ENCODE peak calls at places on chromosomes 12 and 14, in nine cellular contexts. One of them, this sample, is unnamed.

GRCh38 chr12:95674631-95675030 is 115.9 kb downstream of the NTN4 start:
- DNase-seq in G401: no peak
- DNase-seq in GM04504: no peak
- DNase-seq in hepatocyte: peak
- DNase-seq in glutamatergic neuron: peak
- DNase-seq in stimulated activated CD8-positive, alpha-beta memory T cell treated with anti-CD3 and anti-CD28 coated beads, Interleukin-15, amount 100 ng/mL, for 4 hours: no peak
- DNase-seq in NCI-H748 treated with DMSO at 0.1 percent for 48 hours: peak
- DNase-seq in HL-60: no peak
- DNase-seq in NCI-H345: peak
- DNase-seq in this sample: peak

GRCh38 chr14:94773017-94773681 is 3.2 kb upstream of the GSC start:
- DNase-seq in G401: no peak
- DNase-seq in GM04504: no peak
- DNase-seq in hepatocyte: peak
- DNase-seq in glutamatergic neuron: peak
- DNase-seq in stimulated activated CD8-positive, alpha-beta memory T cell treated with anti-CD3 and anti-CD28 coated beads, Interleukin-15, amount 100 ng/mL, for 4 hours: no peak
- DNase-seq in NCI-H748 treated with DMSO at 0.1 percent for 48 hours: no peak
- DNase-seq in HL-60: no peak
- DNase-seq in NCI-H345: no peak
- DNase-seq in this sample: no peak

GRCh38 chr12:46983959-46984833 is 95.2 kb upstream of the PCED1B start:
- DNase-seq in G401: peak
- DNase-seq in GM04504: peak
- DNase-seq in hepatocyte: peak
- DNase-seq in glutamatergic neuron: peak
- DNase-seq in stimulated activated CD8-positive, alpha-beta memory T cell treated with anti-CD3 and anti-CD28 coated beads, Interleukin-15, amount 100 ng/mL, for 4 hours: no peak
- DNase-seq in NCI-H748 treated with DMSO at 0.1 percent for 48 hours: peak
- DNase-seq in HL-60: peak
- DNase-seq in NCI-H345: peak
- DNase-seq in this sample: peak

GRCh38 chr14:20630340-20631022 is 11.0 kb downstream of the OR6S1 start:
- DNase-seq in G401: peak
- DNase-seq in GM04504: no peak
- DNase-seq in hepatocyte: peak
- DNase-seq in glutamatergic neuron: no peak
- DNase-seq in stimulated activated CD8-positive, alpha-beta memory T cell treated with anti-CD3 and anti-CD28 coated beads, Interleukin-15, amount 100 ng/mL, for 4 hours: no peak
- DNase-seq in NCI-H748 treated with DMSO at 0.1 percent for 48 hours: peak
- DNase-seq in HL-60: peak
- DNase-seq in NCI-H345: no peak
- DNase-seq in this sample: peak

GRCh38 chr14:86217523-86217922 is 687.6 kb downstream of the FLRT2 start:
- DNase-seq in G401: no peak
- DNase-seq in GM04504: no peak
- DNase-seq in hepatocyte: no peak
- DNase-seq in glutamatergic neuron: no peak
- DNase-seq in stimulated activated CD8-positive, alpha-beta memory T cell treated with anti-CD3 and anti-CD28 coated beads, Interleukin-15, amount 100 ng/mL, for 4 hours: no peak
- DNase-seq in NCI-H748 treated with DMSO at 0.1 percent for 48 hours: no peak
- DNase-seq in HL-60: no peak
- DNase-seq in NCI-H345: no peak
- DNase-seq in this sample: no peak

GRCh38 chr14:68952544-68953535 is 26.3 kb downstream of the ACTN1 start:
- DNase-seq in G401: no peak
- DNase-seq in GM04504: no peak
- DNase-seq in hepatocyte: peak
- DNase-seq in glutamatergic neuron: no peak
- DNase-seq in stimulated activated CD8-positive, alpha-beta memory T cell treated with anti-CD3 and anti-CD28 coated beads, Interleukin-15, amount 100 ng/mL, for 4 hours: no peak
- DNase-seq in NCI-H748 treated with DMSO at 0.1 percent for 48 hours: no peak
- DNase-seq in HL-60: no peak
- DNase-seq in NCI-H345: no peak
- DNase-seq in this sample: no peak

GRCh38 chr14:65038966-65039365 is 52.3 kb downstream of the FNTB start:
- DNase-seq in G401: no peak
- DNase-seq in GM04504: no peak
- DNase-seq in hepatocyte: no peak
- DNase-seq in glutamatergic neuron: no peak
- DNase-seq in stimulated activated CD8-positive, alpha-beta memory T cell treated with anti-CD3 and anti-CD28 coated beads, Interleukin-15, amount 100 ng/mL, for 4 hours: no peak
- DNase-seq in NCI-H748 treated with DMSO at 0.1 percent for 48 hours: no peak
- DNase-seq in HL-60: no peak
- DNase-seq in NCI-H345: no peak
- DNase-seq in this sample: no peak

GRCh38 chr12:6943719-6944380 is at the start of the genes C12orf57 and RNU7-1:
- DNase-seq in G401: peak
- DNase-seq in GM04504: peak
- DNase-seq in hepatocyte: peak
- DNase-seq in glutamatergic neuron: peak
- DNase-seq in stimulated activated CD8-positive, alpha-beta memory T cell treated with anti-CD3 and anti-CD28 coated beads, Interleukin-15, amount 100 ng/mL, for 4 hours: no peak
- DNase-seq in NCI-H748 treated with DMSO at 0.1 percent for 48 hours: peak
- DNase-seq in HL-60: peak
- DNase-seq in NCI-H345: peak
- DNase-seq in this sample: peak

GRCh38 chr12:48770756-48771155 is 18.1 kb downstream of the ADCY6 start:
- DNase-seq in G401: no peak
- DNase-seq in GM04504: no peak
- DNase-seq in hepatocyte: no peak
- DNase-seq in glutamatergic neuron: no peak
- DNase-seq in stimulated activated CD8-positive, alpha-beta memory T cell treated with anti-CD3 and anti-CD28 coated beads, Interleukin-15, amount 100 ng/mL, for 4 hours: no peak
- DNase-seq in NCI-H748 treated with DMSO at 0.1 percent for 48 hours: no peak
- DNase-seq in HL-60: no peak
- DNase-seq in NCI-H345: no peak
- DNase-seq in this sample: no peak

GRCh38 chr12:50050410-50051280 is 6.8 kb upstream of the ASIC1 start:
- DNase-seq in G401: no peak
- DNase-seq in GM04504: no peak
- DNase-seq in hepatocyte: peak
- DNase-seq in glutamatergic neuron: peak
- DNase-seq in stimulated activated CD8-positive, alpha-beta memory T cell treated with anti-CD3 and anti-CD28 coated beads, Interleukin-15, amount 100 ng/mL, for 4 hours: no peak
- DNase-seq in NCI-H748 treated with DMSO at 0.1 percent for 48 hours: no peak
- DNase-seq in HL-60: peak
- DNase-seq in NCI-H345: no peak
- DNase-seq in this sample: no peak

This sample was measured in HT-29.